ENCODE peak calls at places on chromosomes 16 and 17, in six cellular contexts. Q is H9, Y is mesendoderm, M is H1, P is neuronal stem cell, H is IMR-90. J is an unnamed sample.
A peak's percentile ranks its signal among the peaks of the same experiment; 100 is the strongest.

GRCh38 chr17:3474212-3474611 is 1.6 kb upstream of the ASPA start:
- DNase-seq in Q (no peak), Y (no peak), M (no peak), P (no peak), H (no peak), J (no peak)

GRCh38 chr17:73189417-73190099 is 3.3 kb upstream of the COG1 start:
- DNase-seq in Q (peak; percentile 87), Y (peak; percentile 94), M (no peak), P (peak; percentile 29), H (peak; percentile 76), J (peak; percentile 64)

GRCh38 chr17:54678158-54678557 is 222.5 kb upstream of the TOM1L1 start:
- DNase-seq in Q (no peak), Y (no peak), M (no peak), P (no peak), H (no peak), J (no peak)

GRCh38 chr17:47696717-47697642 is 3.0 kb downstream of the TBKBP1 start:
- DNase-seq in Q (peak; percentile 28), Y (no peak), M (no peak), P (no peak), H (no peak), J (no peak)

GRCh38 chr16:71648921-71649320 is 22.9 kb downstream of the MARVELD3 start:
- DNase-seq in Q (no peak), Y (peak; percentile 62), M (no peak), P (no peak), H (no peak), J (no peak)

GRCh38 chr17:40645932-40646331 is 1.7 kb downstream of the SMARCE1 start:
- DNase-seq in Q (no peak), Y (no peak), M (no peak), P (no peak), H (no peak), J (no peak)

GRCh38 chr16:71855937-71856662 is 10.3 kb downstream of the ATXN1L start:
- DNase-seq in Q (no peak), Y (no peak), M (no peak), P (no peak), H (no peak), J (no peak)

GRCh38 chr16:64864232-64864803 is 257.5 kb downstream of the CDH11 start:
- DNase-seq in Q (no peak), Y (no peak), M (no peak), P (no peak), H (peak; percentile 98), J (peak; percentile 2)

GRCh38 chr17:77609553-77610517 is 348.7 kb upstream of the TNRC6C start:
- DNase-seq in Q (peak; percentile 25), Y (no peak), M (no peak), P (no peak), H (no peak), J (no peak)

GRCh38 chr17:64216385-64217248 is 46.4 kb downstream of the TEX2 start:
- DNase-seq in Q (peak; percentile 78), Y (peak; percentile 41), M (no peak), P (no peak), H (peak; percentile 32), J (peak; percentile 33)

GRCh38 chr16:48206594-48207242 is 37.4 kb upstream of the LONP2 start:
- DNase-seq in Q (no peak), Y (peak; percentile 36), M (peak; percentile 17), P (no peak), H (peak; percentile 13), J (no peak)

GRCh38 chr16:23706439-23706838 is 6.6 kb downstream of the ERN2 start:
- DNase-seq in Q (no peak), Y (no peak), M (no peak), P (no peak), H (no peak), J (no peak)

GRCh38 chr17:70862295-70862694 is 693.0 kb downstream of the KCNJ2 start:
- DNase-seq in Q (no peak), Y (no peak), M (no peak), P (no peak), H (no peak), J (no peak)

GRCh38 chr16:29198731-29199521 is 207.6 kb downstream of the NPIPB11 start:
- DNase-seq in Q (peak; percentile 21), Y (no peak), M (no peak), P (no peak), H (no peak), J (no peak)

GRCh38 chr17:13350466-13350865 is 251.3 kb downstream of the HS3ST3A1 start:
- DNase-seq in Q (no peak), Y (no peak), M (no peak), P (no peak), H (no peak), J (no peak)

GRCh38 chr16:72850863-72851262 is 197.1 kb downstream of the ZFHX3 start:
- DNase-seq in Q (no peak), Y (no peak), M (no peak), P (no peak), H (peak; percentile 80), J (no peak)

GRCh38 chr17:46157443-46158107 is 35.7 kb downstream of the KANSL1 start:
- DNase-seq in Q (no peak), Y (no peak), M (no peak), P (no peak), H (peak; percentile 23), J (no peak)

GRCh38 chr16:10590342-10590741 is 9.9 kb upstream of the EMP2 start:
- DNase-seq in Q (no peak), Y (no peak), M (no peak), P (no peak), H (no peak), J (no peak)

GRCh38 chr17:79570653-79571052 is 40.2 kb downstream of the RBFOX3 start:
- DNase-seq in Q (no peak), Y (no peak), M (no peak), P (no peak), H (no peak), J (no peak)

GRCh38 chr17:50932584-50932901 is 66.4 kb upstream of the TOB1 start:
- DNase-seq in Q (no peak), Y (no peak), M (no peak), P (no peak), H (no peak), J (no peak)

GRCh38 chr17:7441202-7441705 is 1.9 kb downstream of the FGF11 start:
- DNase-seq in Q (no peak), Y (no peak), M (no peak), P (no peak), H (no peak), J (no peak)
- H3K4me1 ChIP-seq in Q (no peaks in the 10 kb centered on the region), Y (peaks cover 5% of the 10 kb centered on the region), M (peaks cover 19% of the 10 kb centered on the region), P (peaks cover 38% of the 10 kb centered on the region), H (peaks cover 22% of the 10 kb centered on the region), J (peaks cover 37% of the 10 kb centered on the region)

GRCh38 chr16:61595605-61596004 is 440.6 kb downstream of the CDH8 start:
- DNase-seq in Q (no peak), Y (no peak), M (no peak), P (no peak), H (no peak), J (no peak)

DNA sequence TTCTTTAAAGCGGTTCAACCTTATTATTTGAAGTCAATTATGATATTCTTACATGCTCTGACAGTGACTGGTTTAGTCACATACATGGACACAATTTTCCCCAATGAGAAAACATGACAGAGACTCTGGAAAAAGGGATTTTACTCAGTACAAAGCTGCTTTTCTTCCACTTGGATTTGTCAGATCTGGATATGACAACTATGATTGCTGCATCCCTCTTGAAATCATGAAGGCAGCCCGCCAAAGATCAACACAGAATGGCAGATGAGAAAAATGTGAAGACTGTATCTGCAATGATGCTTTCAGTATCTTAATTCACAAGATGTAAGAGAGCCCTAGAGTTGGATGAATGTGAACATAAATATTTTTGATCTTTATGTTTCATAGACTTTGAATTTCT is 439.6 kb downstream of the CDH8 start:
- DNase-seq in Q (no peak), Y (no peak), M (no peak), P (no peak), H (no peak), J (no peak)
- H2BK5ac ChIP-seq in Q (no peak overlapping the region), Y (no peak overlapping the region), M (no peak overlapping the region), P (no peak overlapping the region), H (no peak overlapping the region), J (no peak overlapping the region)

DNA sequence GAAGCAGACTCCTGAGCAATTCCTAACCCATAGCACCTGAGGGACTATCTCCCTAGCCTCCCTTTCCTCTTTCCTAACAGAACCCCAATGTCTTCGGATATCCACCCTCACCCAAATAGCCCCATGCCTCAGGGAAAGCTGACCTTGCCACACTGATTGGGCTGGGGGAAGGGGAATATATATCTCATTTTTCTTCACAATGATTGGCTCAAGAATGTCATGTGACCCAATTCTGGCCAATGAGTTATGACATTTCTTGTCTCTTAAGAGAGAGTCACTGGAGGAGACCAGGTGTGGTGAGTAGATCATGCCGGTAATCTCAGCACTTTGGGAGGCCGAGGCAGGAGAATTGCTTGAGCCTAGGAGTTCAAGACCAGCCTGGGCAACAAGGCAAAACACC is 71.9 kb upstream of the NLK start:
- DNase-seq in Q (no peak), Y (no peak), M (no peak), P (no peak), H (no peak), J (no peak)
- H3K4me1 ChIP-seq in Q (no peaks in the 10 kb centered on the region), Y (no peaks in the 10 kb centered on the region), M (no peaks in the 10 kb centered on the region), P (no peaks in the 10 kb centered on the region), H (no peaks in the 10 kb centered on the region), J (no peaks in the 10 kb centered on the region)

GRCh38 chr17:65531508-65532431 is 29.7 kb downstream of the AXIN2 start:
- DNase-seq in Q (no peak), Y (peak; percentile 91), M (no peak), P (no peak), H (peak; percentile 67), J (peak; percentile 88)

GRCh38 chr17:65533855-65534457 is 27.5 kb downstream of the AXIN2 start:
- DNase-seq in Q (no peak), Y (no peak), M (no peak), P (no peak), H (no peak), J (no peak)

GRCh38 chr17:65532491-65532890 is 29.0 kb downstream of the AXIN2 start:
- DNase-seq in Q (no peak), Y (no peak), M (no peak), P (no peak), H (no peak), J (no peak)

GRCh38 chr17:65530985-65531507 is 30.4 kb downstream of the AXIN2 start:
- DNase-seq in Q (peak; percentile 32), Y (peak; percentile 70), M (no peak), P (peak; percentile 51), H (peak; percentile 88), J (peak; percentile 44)

GRCh38 chr17:65533056-65533745 is 28.2 kb downstream of the AXIN2 start:
- DNase-seq in Q (no peak), Y (no peak), M (no peak), P (no peak), H (no peak), J (no peak)
- H2BK5ac ChIP-seq in Q (no peak overlapping the region), Y (no peak overlapping the region), M (no peak overlapping the region), P (no peak overlapping the region), H (no peak overlapping the region), J (peak overlapping the region; percentile 90)

GRCh38 chr16:85539629-85540291 is 73.4 kb upstream of the GSE1 start:
- DNase-seq in Q (no peak), Y (no peak), M (no peak), P (no peak), H (no peak), J (no peak)
- H3K4me1 ChIP-seq in Q (no peaks in the 10 kb centered on the region), Y (peaks cover 10% of the 10 kb centered on the region), M (peaks cover 5% of the 10 kb centered on the region), P (peaks cover 25% of the 10 kb centered on the region), H (peaks cover 11% of the 10 kb centered on the region), J (peaks cover 12% of the 10 kb centered on the region)

J was measured in trophoblast cell.